ENCODE peak calls at places on chromosome 20, in five cellular contexts. Q, I, J, P and X are unnamed samples.

GRCh38 chr20:31523361-31524283 is 9.4 kb downstream of the HM13 start:
- DNase-seq in Q (no peak), I (no peak), J (no peak), P (peak), X (no peak)

GRCh38 chr20:62860391-62860923 is 1.2 kb downstream of the TCFL5 start:
- DNase-seq in Q (peak), I (no peak), J (no peak), P (peak), X (no peak)

GRCh38 chr20:25437153-25437581 is 29.7 kb downstream of the GINS1 start:
- DNase-seq in Q (no peak), I (no peak), J (no peak), P (peak), X (peak)

GRCh38 chr20:49612127-49612738 is 44.3 kb upstream of the PTGIS start:
- DNase-seq in Q (no peak), I (no peak), J (no peak), P (no peak), X (no peak)

GRCh38 chr20:17644451-17644850 is 37.6 kb downstream of the RRBP1 start:
- DNase-seq in Q (no peak), I (no peak), J (no peak), P (no peak), X (no peak)

GRCh38 chr20:31666258-31667042 is 28.7 kb downstream of the COX4I2 start:
- DNase-seq in Q (no peak), I (no peak), J (peak), P (no peak), X (peak)

GRCh38 chr20:35607003-35607735 is 8.5 kb upstream of the SPAG4 start:
- DNase-seq in Q (no peak), I (no peak), J (no peak), P (peak), X (no peak)

GRCh38 chr20:57737349-57737748 is 27.5 kb upstream of the PMEPA1 start:
- DNase-seq in Q (no peak), I (no peak), J (no peak), P (no peak), X (no peak)

GRCh38 chr20:63549679-63550282 is 2.2 kb upstream of the SRMS start:
- DNase-seq in Q (no peak), I (no peak), J (no peak), P (no peak), X (no peak)

GRCh38 chr20:61803903-61804804 is 261.5 kb downstream of the TAF4 start:
- DNase-seq in Q (no peak), I (peak), J (no peak), P (peak), X (no peak)

GRCh38 chr20:62566771-62567170 is 75.5 kb upstream of the SLCO4A1 start:
- DNase-seq in Q (no peak), I (no peak), J (no peak), P (no peak), X (no peak)

GRCh38 chr20:47682916-47683315 is 102.4 kb downstream of the SULF2 start:
- DNase-seq in Q (no peak), I (no peak), J (no peak), P (no peak), X (no peak)

GRCh38 chr20:14720251-14720650 is 382.8 kb upstream of the FLRT3 start:
- DNase-seq in Q (no peak), I (no peak), J (no peak), P (no peak), X (no peak)

GRCh38 chr20:62635852-62636251 is 6.5 kb upstream of the SLCO4A1 start:
- DNase-seq in Q (no peak), I (no peak), J (no peak), P (no peak), X (no peak)

GRCh38 chr20:46683939-46684750 is 5.1 kb downstream of the TP53RK start:
- DNase-seq in Q (no peak), I (peak), J (no peak), P (peak), X (no peak)

GRCh38 chr20:47503685-47504084 is 2.0 kb downstream of the NCOA3 start:
- DNase-seq in Q (no peak), I (no peak), J (no peak), P (peak), X (no peak)

GRCh38 chr20:21280496-21281016 is 22.6 kb upstream of the XRN2 start:
- DNase-seq in Q (no peak), I (no peak), J (no peak), P (no peak), X (no peak)

GRCh38 chr20:63097336-63097831 is 90.6 kb upstream of the BHLHE23 start:
- DNase-seq in Q (no peak), I (no peak), J (no peak), P (no peak), X (no peak)

GRCh38 chr20:416950-417800 is 9.1 kb downstream of the RBCK1 start:
- DNase-seq in Q (no peak), I (no peak), J (no peak), P (no peak), X (no peak)

GRCh38 chr20:40636486-40636885 is 52.5 kb downstream of the MAFB start:
- DNase-seq in Q (no peak), I (no peak), J (no peak), P (no peak), X (no peak)

GRCh38 chr20:63082308-63082938 is 75.7 kb upstream of the BHLHE23 start:
- DNase-seq in Q (no peak), I (no peak), J (peak), P (peak), X (no peak)

GRCh38 chr20:37903317-37904007 is 535 bp downstream of the VSTM2L start:
- DNase-seq in Q (no peak), I (no peak), J (no peak), P (peak), X (no peak)

GRCh38 chr20:48619126-48620101 is 208.4 kb downstream of the PREX1 start:
- DNase-seq in Q (peak), I (no peak), J (no peak), P (no peak), X (peak)

GRCh38 chr20:5540091-5540490 is 210.1 kb upstream of the SHLD1 start:
- DNase-seq in Q (no peak), I (no peak), J (no peak), P (no peak), X (no peak)

GRCh38 chr20:15075586-15075985 is 738.2 kb upstream of the FLRT3 start:
- DNase-seq in Q (no peak), I (no peak), J (no peak), P (no peak), X (no peak)

GRCh38 chr20:38460040-38460623 is 12.5 kb upstream of the RALGAPB start:
- DNase-seq in Q (no peak), I (peak), J (no peak), P (peak), X (peak)

GRCh38 chr20:19071902-19072498 is 140.4 kb upstream of the SLC24A3 start:
- DNase-seq in Q (no peak), I (no peak), J (no peak), P (no peak), X (no peak)

GRCh38 chr20:53707341-53708102 is 113.9 kb upstream of the ZNF217 start:
- DNase-seq in Q (no peak), I (peak), J (peak), P (peak), X (peak)

GRCh38 chr20:10573273-10573950 is 100.4 kb downstream of the JAG1 start:
- DNase-seq in Q (no peak), I (no peak), J (no peak), P (peak), X (no peak)

GRCh38 chr20:11544029-11544678 is 373.5 kb upstream of the BTBD3 start:
- DNase-seq in Q (peak), I (peak), J (peak), P (peak), X (peak)

GRCh38 chr20:672975-673604 is 2.5 kb downstream of the SCRT2 start:
- DNase-seq in Q (no peak), I (no peak), J (no peak), P (no peak), X (no peak)

GRCh38 chr20:36644032-36644712 is 1.8 kb downstream of the SLA2 start:
- DNase-seq in Q (no peak), I (no peak), J (peak), P (no peak), X (no peak)

GRCh38 chr20:49916146-49917002 is 1.0 kb upstream of the SPATA2 start:
- DNase-seq in Q (peak), I (peak), J (peak), P (peak), X (peak)

GRCh38 chr20:41336711-41337492 is 3.7 kb upstream of the LPIN3 start:
- DNase-seq in Q (no peak), I (no peak), J (no peak), P (no peak), X (no peak)

GRCh38 chr20:44746367-44747165 is 901 bp downstream of the KCNK15 start:
- DNase-seq in Q (peak), I (no peak), J (no peak), P (peak), X (no peak)

GRCh38 chr20:3203315-3204123 is 963 bp downstream of the DDRGK1 start:
- DNase-seq in Q (no peak), I (no peak), J (peak), P (peak), X (peak)